ENCODE peak calls at places on chromosomes 16 and 17, in six cellular contexts. W is A549, Q is PC-3, J is right lobe of liver, R is IMR-90, E is heart right ventricle. H is an unnamed sample. For H3K4me1, the result is how much of the 10 kb centered on the place peaks cover.

GRCh38 chr16:35516551-35516950 is 2057.1 kb downstream of the TP53TG3F start:
- DNase-seq in W (no peak), E (no peak), J (no peak), R (no peak), Q (no peak), H (no peak)

GRCh38 chr17:7294614-7295153 is at the start of gene YBX2:
- DNase-seq in E (peak), Q (peak), R (peak), W (peak), J (peak), H (peak)

GRCh38 chr17:82031885-82032627 is 578 bp downstream of the RAC3 start:
- DNase-seq in J (peak), W (no peak), E (no peak), R (no peak), Q (peak), H (peak)

GRCh38 chr17:47957591-47958490 is at the start of gene PRR15L:
- DNase-seq in Q (peak), J (no peak), E (no peak), W (no peak), R (no peak), H (peak)

GRCh38 chr17:78737332-78737731 is 44.7 kb downstream of the CYTH1 start:
- DNase-seq in E (no peak), Q (peak), W (no peak), R (peak), J (no peak), H (no peak)

GRCh38 chr16:69095179-69095578 is 10.3 kb upstream of the HAS3 start:
- DNase-seq in E (no peak), R (no peak), Q (no peak), W (no peak), J (no peak), H (no peak)

GRCh38 chr16:89786474-89787364 is 29.7 kb downstream of the FANCA start:
- DNase-seq in J (no peak), R (no peak), W (no peak), Q (no peak), E (no peak), H (no peak)

GRCh38 chr16:74724820-74725549 is 24.3 kb upstream of the MLKL start:
- DNase-seq in J (no peak), Q (no peak), R (peak), E (no peak), W (no peak), H (peak)

GRCh38 chr16:81659249-81659648 is 119.8 kb upstream of the PLCG2 start:
- DNase-seq in J (no peak), E (no peak), Q (no peak), R (no peak), W (no peak), H (no peak)

GRCh38 chr17:34503804-34504203 is 75.6 kb upstream of the TMEM132E start:
- DNase-seq in J (no peak), R (no peak), W (no peak), Q (no peak), E (peak), H (peak)

GRCh38 chr17:82407255-82407654 is 10.9 kb upstream of the HEXD start:
- DNase-seq in R (peak), J (no peak), E (peak), Q (peak), W (no peak), H (no peak)

GRCh38 chr16:73240928-73241327 is 193.0 kb upstream of the ZFHX3 start:
- DNase-seq in Q (no peak), W (no peak), J (no peak), E (no peak), R (no peak), H (no peak)

GRCh38 chr17:8466466-8466865 is 30.8 kb downstream of the NDEL1 start:
- DNase-seq in R (peak), W (no peak), E (no peak), J (no peak), Q (no peak), H (no peak)

GRCh38 chr17:7705269-7706255 is 560 bp downstream of the EFNB3 start:
- DNase-seq in E (no peak), R (no peak), J (no peak), W (no peak), Q (no peak), H (no peak)

GRCh38 chr17:44216173-44216572 is 3.3 kb downstream of the UBTF start:
- DNase-seq in W (no peak), Q (no peak), E (no peak), J (no peak), R (no peak), H (peak)

GRCh38 chr17:44828919-44829557 is 1.0 kb downstream of the GJC1 start:
- DNase-seq in E (no peak), J (no peak), W (no peak), Q (peak), R (no peak), H (no peak)

GRCh38 chr17:46979023-46979870 is at the start of gene RPRML:
- DNase-seq in W (peak), J (peak), E (peak), Q (peak), R (no peak), H (no peak)

GRCh38 chr16:31202402-31203385 is at the start of gene PYCARD:
- DNase-seq in R (peak), E (peak), J (peak), Q (peak), W (no peak), H (peak)

GRCh38 chr17:59547131-59547915 is 18.1 kb upstream of the DHX40 start:
- DNase-seq in E (no peak), Q (no peak), W (no peak), J (no peak), R (no peak), H (no peak)

GRCh38 chr17:78944026-78944425 is 18.8 kb upstream of the TIMP2 start:
- DNase-seq in W (no peak), R (no peak), J (no peak), Q (no peak), E (no peak), H (no peak)

GRCh38 chr17:64118452-64118979 is 11.4 kb downstream of the ERN1 start:
- DNase-seq in E (peak), Q (no peak), R (no peak), W (no peak), J (peak), H (no peak)

GRCh38 chr17:236641-237405 is 55.4 kb upstream of the DOC2B start:
- DNase-seq in E (no peak), J (peak), W (no peak), Q (no peak), R (no peak), H (no peak)

GRCh38 chr17:74748279-74748528 is 224 bp upstream of the NHERF1 start:
- DNase-seq in E (no peak), W (peak), J (no peak), R (no peak), Q (no peak), H (no peak)

GRCh38 chr17:2124391-2124790 is 69.5 kb downstream of the HIC1 start:
- DNase-seq in E (no peak), R (peak), J (no peak), Q (no peak), W (no peak), H (no peak)

GRCh38 chr17:4607773-4608187 is 23.5 kb downstream of the SMTNL2 start:
- DNase-seq in R (peak), Q (no peak), E (peak), J (peak), W (no peak), H (peak)

GRCh38 chr17:75084039-75084660 is 3.6 kb upstream of the SLC16A5 start:
- DNase-seq in J (peak), W (no peak), R (no peak), E (no peak), Q (peak), H (no peak)

GRCh38 chr16:47851026-47851610 is 304.7 kb downstream of the ABCC12 start:
- DNase-seq in J (no peak), R (no peak), Q (no peak), W (no peak), E (no peak), H (no peak)

GRCh38 chr16:77789085-77789611 is 784 bp downstream of the VAT1L start:
- DNase-seq in Q (no peak), R (no peak), W (no peak), E (no peak), J (no peak), H (no peak)

DNA sequence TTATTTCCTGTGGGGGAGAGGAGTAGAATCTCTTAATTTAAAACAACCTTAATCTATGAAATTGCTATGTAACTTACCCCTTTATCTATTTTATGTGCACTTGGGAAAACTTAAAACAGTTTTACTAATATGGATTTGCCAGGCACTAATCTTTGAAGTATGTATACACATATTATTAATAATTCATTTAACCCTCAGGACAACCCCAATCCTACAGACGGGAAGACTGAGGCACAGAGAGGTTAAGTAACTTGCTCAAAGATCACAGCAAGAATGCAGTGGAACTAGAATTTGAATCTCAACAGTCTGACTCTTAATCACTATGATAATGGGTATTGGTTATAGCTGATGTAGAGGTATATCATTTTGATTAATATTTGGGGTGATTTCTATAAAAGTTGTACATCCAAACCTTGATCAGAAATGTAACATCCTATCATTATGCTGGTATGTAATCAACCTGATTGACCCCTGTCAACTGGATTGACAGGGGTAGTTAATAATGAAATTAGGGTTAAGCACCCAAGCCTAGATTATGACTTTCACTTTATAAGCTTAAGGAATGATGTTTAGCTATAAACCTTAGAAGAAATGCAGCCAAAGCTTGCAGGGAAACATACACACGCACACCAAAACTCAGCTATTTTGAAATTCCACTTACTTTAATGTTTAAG is 1.6 kb downstream of the MYO1D start:
- DNase-seq in R (no peak), Q (no peak), W (no peak), E (no peak), J (no peak), H (no peak)
- H3K27ac ChIP-seq in R (no peak), Q (no peak), W (no peak), E (peak), J (peak), H (peak)

DNA sequence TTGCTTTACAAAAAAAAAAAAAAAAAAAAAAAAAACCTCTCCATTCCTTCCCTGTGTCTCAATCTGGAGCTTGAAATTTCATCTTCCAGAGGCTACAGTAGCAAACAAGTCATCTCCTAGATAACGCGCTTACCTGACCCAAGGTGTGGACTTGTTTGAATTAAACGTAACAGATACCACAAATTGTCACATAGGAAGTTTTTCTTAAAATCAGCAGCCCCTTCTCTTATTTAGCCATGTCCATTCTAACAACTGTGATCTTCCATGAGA is 2.0 kb downstream of the STAT5B start:
- DNase-seq in Q (no peak), E (no peak), W (no peak), J (no peak), R (no peak), H (no peak)
- H3K4me1 ChIP-seq in Q (under half), E (half or more), W (under half), J (under half), R (under half), H (under half)

DNA sequence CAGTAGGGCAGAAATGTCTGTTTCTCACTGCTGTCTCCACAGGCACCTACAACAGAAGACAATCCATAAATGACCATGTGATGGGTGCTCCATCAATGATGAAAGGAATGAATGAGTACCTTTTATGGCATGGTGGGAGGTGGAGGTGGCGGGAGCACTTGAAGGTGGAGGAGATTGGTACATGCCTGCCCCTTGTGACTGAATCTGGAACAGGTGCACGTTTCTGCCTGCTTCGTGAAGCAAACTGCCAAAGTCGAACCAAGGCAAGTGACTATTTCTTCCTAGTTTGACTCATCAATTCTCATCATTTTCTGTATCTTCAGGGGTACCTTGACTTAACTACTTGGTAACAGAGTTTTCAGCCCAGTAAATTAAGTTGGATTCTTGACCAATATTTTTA is 25.4 kb downstream of the CDRT15 start:
- DNase-seq in J (no peak), Q (no peak), W (no peak), E (no peak), R (no peak), H (no peak)
- TF ChIP-seq CTCF in J (no peak), Q (no peak), W (no peak), E (no peak), R (no peak), H (no peak)

DNA sequence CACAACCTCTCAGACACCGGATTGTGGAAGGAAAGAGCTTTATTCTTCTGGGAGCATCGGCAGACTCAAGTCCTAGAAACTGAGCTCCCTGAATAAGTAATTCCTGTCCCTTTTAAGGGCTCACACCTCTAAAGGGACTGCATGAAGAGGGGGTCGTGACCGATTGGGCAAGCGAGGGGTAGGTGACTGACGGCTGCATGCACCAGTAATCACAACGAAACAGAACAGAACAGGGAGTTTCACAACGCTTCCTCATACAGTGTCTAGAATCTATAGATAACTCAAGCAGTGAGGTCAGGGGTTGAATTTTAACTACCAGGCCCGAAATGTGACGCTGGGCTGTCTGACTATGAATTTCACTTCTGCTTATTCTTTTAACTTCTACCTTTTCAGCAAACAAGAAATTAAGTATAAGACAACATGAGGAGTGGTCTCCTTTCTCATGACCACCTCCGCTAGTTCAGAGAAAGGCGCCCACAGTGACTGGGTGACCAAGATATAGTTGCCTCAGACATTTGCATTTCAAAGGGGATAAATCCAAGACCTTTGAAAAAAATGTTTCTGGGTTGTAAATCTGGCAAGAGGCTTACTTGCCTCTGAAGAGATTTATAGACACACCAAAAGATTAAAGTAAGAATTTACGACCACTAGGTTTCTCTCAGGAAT is 88.4 kb upstream of the ATF7IP2 start:
- DNase-seq in E (no peak), W (no peak), Q (no peak), R (no peak), J (no peak), H (no peak)
- H3K27ac ChIP-seq in E (no peak), W (no peak), Q (no peak), R (no peak), J (no peak), H (no peak)

GRCh38 chr16:67444259-67445125 is 13.6 kb downstream of the HSD11B2 start:
- DNase-seq in W (no peak), J (no peak), Q (no peak), E (no peak), R (no peak), H (no peak)
- H3K4me1 ChIP-seq in W (under half), J (under half), Q (under half), E (half or more), R (under half), H (under half)

GRCh38 chr16:85917012-85917411 is 18.1 kb downstream of the IRF8 start:
- DNase-seq in W (no peak), R (no peak), J (no peak), E (no peak), Q (no peak), H (no peak)
- TF ChIP-seq CTCF in W (no peak), R (no peak), J (no peak), E (no peak), Q (peak), H (no peak)

GRCh38 chr17:28041844-28042656 is 427 bp upstream of the NLK start:
- DNase-seq in R (peak), W (peak), Q (peak), E (no peak), J (no peak), H (no peak)
- H3K27ac ChIP-seq in R (peak), W (peak), Q (no peak), E (peak), J (peak), H (peak)